ENCODE peak calls at places on chromosome 4, in four cellular contexts. I is A549, S is endothelial cell of umbilical vein, J is upper lobe of right lung. F is an unnamed sample. For H3K4me1, the result is how much of the 10 kb centered on the place peaks cover.

GRCh38 chr4:58606303-58606702 is 1496.1 kb upstream of the IGFBP7 start:
- DNase-seq in I (no peak), S (no peak), J (no peak), F (no peak)

GRCh38 chr4:15198070-15198727 is 195.9 kb downstream of the CPEB2 start:
- DNase-seq in I (no peak), S (no peak), J (no peak), F (no peak)

GRCh38 chr4:3803946-3804345 is 37.8 kb downstream of the ADRA2C start:
- DNase-seq in I (no peak), S (no peak), J (no peak), F (no peak)

GRCh38 chr4:154720618-154721267 is 23.1 kb upstream of the LRAT start:
- DNase-seq in I (no peak), S (no peak), J (no peak), F (no peak)

GRCh38 chr4:336099-336892 is 1.3 kb upstream of the ZNF141 start:
- DNase-seq in I (no peak), S (no peak), J (peak), F (no peak)

GRCh38 chr4:186021461-186022167 is 47.3 kb upstream of the TLR3 start:
- DNase-seq in I (peak), S (peak), J (no peak), F (peak)

GRCh38 chr4:15234585-15235126 is 193.2 kb upstream of the C1QTNF7 start:
- DNase-seq in I (no peak), S (no peak), J (no peak), F (no peak)

GRCh38 chr4:89640620-89641366 is 196.2 kb downstream of the SNCA start:
- DNase-seq in I (peak), S (no peak), J (peak), F (peak)

GRCh38 chr4:139817657-139818452 is 152.2 kb downstream of the MGST2 start:
- DNase-seq in I (no peak), S (no peak), J (no peak), F (no peak)

GRCh38 chr4:67746797-67747495 is 7.2 kb downstream of the GNRHR start:
- DNase-seq in I (no peak), S (peak), J (no peak), F (peak)

GRCh38 chr4:139243448-139244365 is 36.3 kb downstream of the MGARP start:
- DNase-seq in I (no peak), S (peak), J (no peak), F (no peak)

GRCh38 chr4:71691416-71692073 is 92.3 kb downstream of the GC start:
- DNase-seq in I (no peak), S (no peak), J (no peak), F (no peak)

GRCh38 chr4:182556576-182556975 is 313.4 kb downstream of the TENM3 start:
- DNase-seq in I (no peak), S (no peak), J (no peak), F (no peak)

GRCh38 chr4:38914859-38915258 is 47.3 kb downstream of the FAM114A1 start:
- DNase-seq in I (no peak), S (no peak), J (no peak), F (no peak)

GRCh38 chr4:152935138-152935537 is 985 bp upstream of the FHDC1 start:
- DNase-seq in I (peak), S (no peak), J (no peak), F (peak)

GRCh38 chr4:151808120-151808529 is 47.3 kb upstream of the GATB start:
- DNase-seq in I (no peak), S (no peak), J (no peak), F (peak)

GRCh38 chr4:56986192-56986591 is 7.5 kb downstream of the POLR2B start:
- DNase-seq in I (no peak), S (no peak), J (no peak), F (no peak)

GRCh38 chr4:186606593-186606992 is 51.2 kb upstream of the MTNR1A start:
- DNase-seq in I (no peak), S (no peak), J (no peak), F (no peak)

GRCh38 chr4:53865031-53865430 is 199.4 kb downstream of the CHIC2 start:
- DNase-seq in I (no peak), S (no peak), J (no peak), F (no peak)

DNA sequence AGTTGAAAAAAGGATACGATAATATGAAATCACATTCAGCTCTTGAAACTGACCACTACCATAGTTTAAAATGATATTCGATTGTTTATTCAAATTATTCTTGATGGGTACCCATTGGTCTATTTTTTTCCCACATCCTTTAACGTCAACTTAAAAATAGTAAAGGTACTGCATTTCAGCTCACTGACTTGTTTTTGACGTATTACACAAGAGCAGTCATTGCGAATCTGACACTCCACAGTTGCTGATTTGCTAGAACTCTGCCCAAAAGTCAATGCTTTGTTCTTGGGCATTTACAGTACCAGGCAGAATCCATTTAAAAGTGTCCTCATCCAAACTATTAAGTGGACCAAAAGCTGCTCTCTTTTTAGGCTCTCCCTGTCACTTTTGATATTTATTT is 1.2 kb upstream of the PDS5A start:
- DNase-seq in I (no peak), S (no peak), J (no peak), F (no peak)
- H3K4me3 ChIP-seq in I (no peak), S (no peak), J (no peak), F (no peak)

GRCh38 chr4:13548059-13548983 is 4.0 kb upstream of the NKX3-2 start:
- DNase-seq in I (no peak), S (no peak), J (no peak), F (no peak)
- H3K4me1 ChIP-seq in I (under half), S (under half), J (under half), F (under half)

DNA sequence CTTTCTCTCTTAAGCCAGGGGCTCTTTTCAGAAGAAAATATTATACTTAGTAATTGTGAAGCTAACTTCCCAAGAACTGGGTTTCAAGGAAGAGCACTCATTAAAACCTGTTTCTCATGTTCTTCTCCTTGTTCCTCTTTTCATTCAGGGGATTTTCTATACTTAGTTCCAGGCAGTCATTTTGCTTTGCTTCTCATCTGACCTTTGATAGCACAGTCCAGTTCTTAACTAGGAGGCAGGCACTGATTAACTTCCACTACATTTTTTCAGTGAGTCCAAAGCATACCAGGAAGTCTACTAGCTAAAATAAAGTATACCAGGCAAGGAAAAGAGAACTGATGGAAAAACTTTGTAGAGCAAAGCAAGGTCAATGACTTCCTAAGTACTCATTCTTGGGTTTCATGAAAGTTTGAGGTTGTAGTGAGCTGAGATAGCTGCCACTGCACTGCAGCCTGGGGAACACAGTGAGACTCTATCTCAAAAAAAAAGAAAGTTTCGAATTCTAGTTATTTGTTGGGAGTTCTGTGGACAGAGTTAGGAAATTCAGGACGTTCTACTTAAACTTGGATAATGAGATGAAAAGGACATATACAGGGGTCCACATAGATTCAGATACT is 190.1 kb upstream of the HS3ST1 start:
- DNase-seq in I (no peak), S (no peak), J (no peak), F (peak)
- H3K27ac ChIP-seq in I (peak), S (no peak), J (no peak), F (peak)

GRCh38 chr4:177401658-177402273 is 40.5 kb downstream of the AGA start:
- DNase-seq in I (no peak), S (no peak), J (no peak), F (peak)

GRCh38 chr4:177403746-177404145 is 38.5 kb downstream of the AGA start:
- DNase-seq in I (no peak), S (no peak), J (no peak), F (no peak)

GRCh38 chr4:177404980-177405379 is 37.3 kb downstream of the AGA start:
- DNase-seq in I (no peak), S (no peak), J (no peak), F (peak)

GRCh38 chr4:177405508-177405907 is 36.7 kb downstream of the AGA start:
- DNase-seq in I (no peak), S (no peak), J (no peak), F (no peak)

GRCh38 chr4:177404342-177404741 is 37.9 kb downstream of the AGA start:
- DNase-seq in I (no peak), S (no peak), J (no peak), F (no peak)
- H3K4me3 ChIP-seq in I (no peak), S (no peak), J (no peak), F (no peak)

GRCh38 chr4:8185930-8186329 is 13.2 kb upstream of the SH3TC1 start:
- DNase-seq in I (no peak), S (no peak), J (no peak), F (no peak)

GRCh38 chr4:8185280-8185679 is 13.8 kb upstream of the SH3TC1 start:
- DNase-seq in I (no peak), S (no peak), J (no peak), F (no peak)

GRCh38 chr4:8182858-8183725 is 16.0 kb upstream of the SH3TC1 start:
- DNase-seq in I (peak), S (peak), J (peak), F (peak)

GRCh38 chr4:8182294-8182693 is 16.8 kb upstream of the SH3TC1 start:
- DNase-seq in I (no peak), S (no peak), J (no peak), F (no peak)

DNA sequence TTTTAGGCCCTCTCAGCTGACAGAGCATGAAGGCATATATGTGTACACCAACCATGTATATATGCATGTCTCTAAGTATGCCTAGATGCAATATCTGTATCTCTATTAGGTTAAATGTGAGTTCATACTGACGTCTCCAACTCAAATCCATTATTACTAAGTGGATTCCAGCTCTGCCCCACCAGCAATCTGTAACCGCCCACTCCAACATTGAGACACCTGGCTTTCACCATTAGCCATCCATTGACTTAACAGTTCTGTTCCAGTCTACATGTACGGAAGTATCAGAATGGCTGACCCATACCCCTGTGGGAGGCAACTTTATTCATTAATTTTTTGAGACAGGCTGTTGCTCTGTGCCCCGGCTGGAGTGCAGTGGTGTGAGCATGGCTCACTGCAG is 15.0 kb upstream of the SH3TC1 start:
- DNase-seq in I (no peak), S (no peak), J (no peak), F (no peak)
- H3K4me1 ChIP-seq in I (half or more), S (under half), J (under half), F (under half)

F was measured in small intestine.